ENCODE peak calls at places on chromosomes 4 and X, in four cellular contexts. G is sigmoid colon, T is transverse colon, S is heart right ventricle. U is an unnamed sample. For H3K4me1, the result is how much of the 10 kb centered on the place peaks cover.

GRCh38 chrX:40154853-40155616 is 57.3 kb upstream of the BCOR start:
- DNase-seq in T (peak), S (peak), G (peak), U (peak)

GRCh38 chr4:181488926-181489325 is 754.3 kb upstream of the TENM3 start:
- DNase-seq in T (no peak), G (no peak), S (no peak), U (no peak)

GRCh38 chr4:149499726-149500125 is 315.9 kb downstream of the IQCM start:
- DNase-seq in G (no peak), S (no peak), T (no peak), U (no peak)

GRCh38 chr4:15365641-15366040 is 62.2 kb upstream of the C1QTNF7 start:
- DNase-seq in T (no peak), S (no peak), G (no peak), U (no peak)

GRCh38 chr4:136136566-136136965 is 1395.7 kb downstream of the PCDH18 start:
- DNase-seq in T (no peak), G (no peak), S (no peak), U (no peak)

GRCh38 chr4:78902313-78902712 is 36.9 kb downstream of the PAQR3 start:
- DNase-seq in S (no peak), T (no peak), G (no peak), U (no peak)

GRCh38 chr4:108535757-108536156 is 84.6 kb upstream of the RPL34 start:
- DNase-seq in T (no peak), S (no peak), G (no peak), U (no peak)

GRCh38 chr4:8105303-8106100 is 53.1 kb downstream of the ABLIM2 start:
- DNase-seq in S (no peak), T (no peak), G (no peak), U (no peak)

GRCh38 chr4:43607400-43607799 is 714.9 kb downstream of the GRXCR1 start:
- DNase-seq in G (no peak), T (no peak), S (no peak), U (no peak)

GRCh38 chr4:43496188-43496587 is 603.7 kb downstream of the GRXCR1 start:
- DNase-seq in G (no peak), T (no peak), S (no peak), U (no peak)

GRCh38 chr4:41567186-41567585 is 29.2 kb downstream of the LIMCH1 start:
- DNase-seq in G (no peak), S (no peak), T (no peak), U (no peak)

GRCh38 chr4:139833131-139833930 is 167.7 kb downstream of the MGST2 start:
- DNase-seq in S (no peak), T (no peak), G (no peak), U (no peak)

GRCh38 chrX:124540474-124540873 is 194.1 kb downstream of the SH2D1A start:
- DNase-seq in T (no peak), G (no peak), S (no peak), U (no peak)

GRCh38 chr4:154954117-154954516 is 173.0 kb downstream of the RBM46 start:
- DNase-seq in T (no peak), G (no peak), S (no peak), U (no peak)

GRCh38 chr4:86934147-86934771 is 552 bp upstream of the AFF1 start:
- DNase-seq in T (peak), G (no peak), S (no peak), U (no peak)

GRCh38 chr4:150874386-150875226 is 140.5 kb downstream of the LRBA start:
- DNase-seq in S (peak), G (no peak), T (no peak), U (no peak)

GRCh38 chr4:78951862-78952472 is 12.7 kb upstream of the PAQR3 start:
- DNase-seq in S (no peak), G (no peak), T (no peak), U (peak)

GRCh38 chr4:107777890-107778289 is 46.8 kb upstream of the SGMS2 start:
- DNase-seq in G (no peak), S (no peak), T (no peak), U (no peak)

GRCh38 chr4:76615999-76616398 is 181.0 kb downstream of the SHROOM3 start:
- DNase-seq in T (no peak), G (no peak), S (no peak), U (no peak)

GRCh38 chr4:40194602-40195161 is 2.1 kb upstream of the RHOH start:
- DNase-seq in G (no peak), S (no peak), T (peak), U (no peak)

GRCh38 chr4:185792384-185793146 is 19.4 kb downstream of the SORBS2 start:
- DNase-seq in G (no peak), S (no peak), T (no peak), U (no peak)

GRCh38 chr4:141686146-141686775 is 49.9 kb downstream of the IL15 start:
- DNase-seq in T (no peak), G (no peak), S (no peak), U (no peak)

GRCh38 chr4:90842960-90843359 is 715.8 kb downstream of the CCSER1 start:
- DNase-seq in T (no peak), S (no peak), G (no peak), U (no peak)

GRCh38 chr4:133624744-133625143 is 475.6 kb downstream of the PCDH10 start:
- DNase-seq in S (no peak), T (no peak), G (no peak), U (no peak)

GRCh38 chr4:163332526-163333405 is at the start of gene NPY1R:
- DNase-seq in S (peak), T (peak), G (peak), U (peak)

GRCh38 chr4:105623099-105623498 is 70.7 kb downstream of the ARHGEF38 start:
- DNase-seq in G (no peak), S (no peak), T (no peak), U (no peak)

GRCh38 chr4:87049508-87049907 is 114.7 kb downstream of the AFF1 start:
- DNase-seq in G (no peak), T (no peak), S (no peak), U (no peak)

GRCh38 chrX:111854778-111855490 is 21.0 kb upstream of the TRPC5OS start:
- DNase-seq in T (no peak), G (no peak), S (no peak), U (peak)

GRCh38 chr4:57370691-57371090 is 260.5 kb upstream of the IGFBP7 start:
- DNase-seq in T (no peak), G (no peak), S (no peak), U (no peak)

GRCh38 chr4:187124311-187124710 is 400.7 kb upstream of the FAT1 start:
- DNase-seq in S (no peak), G (no peak), T (no peak), U (no peak)

GRCh38 chr4:154560824-154561231 is 2.0 kb upstream of the FGB start:
- DNase-seq in T (no peak), G (no peak), S (no peak), U (no peak)

GRCh38 chr4:56530269-56531148 is 24.9 kb downstream of the ARL9 start:
- DNase-seq in G (peak), T (peak), S (peak), U (peak)

DNA sequence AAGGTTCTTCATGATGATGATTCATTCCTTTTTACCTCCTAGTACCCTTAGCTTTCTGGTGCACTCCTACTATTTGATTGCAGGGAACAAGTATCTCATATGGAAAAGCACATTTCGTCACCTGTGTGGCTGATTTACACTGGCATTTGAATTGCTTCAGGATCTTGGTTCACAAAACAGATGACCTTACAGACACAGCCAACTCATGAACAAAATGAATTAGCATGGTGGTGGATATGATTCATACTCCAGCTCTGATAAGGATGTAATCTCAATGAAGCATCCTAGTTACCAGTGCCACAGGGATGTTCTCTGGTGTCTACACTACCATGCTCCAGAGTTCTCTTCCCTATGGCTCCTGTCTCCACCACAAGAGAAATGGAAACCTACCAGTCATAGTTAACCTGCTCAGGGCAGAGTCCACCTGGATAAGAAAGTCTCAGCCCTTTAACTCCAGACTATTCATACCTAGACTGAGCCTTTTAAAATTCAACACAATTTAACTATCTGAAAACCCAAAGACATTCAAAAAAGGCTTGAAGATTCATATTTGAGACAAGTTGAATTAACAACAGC is 40.7 kb downstream of the TEC start:
- DNase-seq in S (no peak), T (no peak), G (no peak), U (no peak)
- H3K4me1 ChIP-seq in S (under half), T (under half), G (under half), U (under half)

GRCh38 chr4:98506462-98507132 is 151.8 kb downstream of the TSPAN5 start:
- DNase-seq in S (no peak), G (no peak), T (no peak), U (peak)
- TF ChIP-seq CTCF in S (peak), G (no peak), T (no peak), U (peak)

GRCh38 chr4:14176613-14177012 is 549.1 kb upstream of the BOD1L1 start:
- DNase-seq in S (no peak), T (no peak), G (no peak), U (no peak)

GRCh38 chr4:14180983-14181601 is 553.6 kb upstream of the BOD1L1 start:
- DNase-seq in S (no peak), G (no peak), T (no peak), U (peak)

GRCh38 chr4:14178421-14178820 is 550.9 kb upstream of the BOD1L1 start:
- DNase-seq in S (no peak), G (no peak), T (no peak), U (no peak)

GRCh38 chr4:14180166-14180565 is 552.6 kb upstream of the BOD1L1 start:
- DNase-seq in G (no peak), T (no peak), S (no peak), U (no peak)

GRCh38 chr4:14177987-14178386 is 550.5 kb upstream of the BOD1L1 start:
- DNase-seq in T (peak), G (no peak), S (no peak), U (no peak)
- H3K4me1 ChIP-seq in T (under half), G (under half), S (under half), U (under half)

GRCh38 chr4:2008921-2009650 is at the start of gene NELFA:
- DNase-seq in S (peak), T (peak), G (peak), U (peak)
- TF ChIP-seq CTCF in S (peak), T (peak), G (peak), U (peak)

GRCh38 chr4:24801136-24801855 is 5.9 kb downstream of the SOD3 start:
- DNase-seq in G (no peak), S (no peak), T (no peak), U (no peak)

GRCh38 chr4:24799196-24799543 is 3.8 kb downstream of the SOD3 start:
- DNase-seq in G (no peak), T (no peak), S (no peak), U (no peak)

GRCh38 chr4:24798036-24798610 is 2.8 kb downstream of the SOD3 start:
- DNase-seq in S (no peak), G (no peak), T (no peak), U (no peak)

GRCh38 chr4:24800273-24800880 is 5.0 kb downstream of the SOD3 start:
- DNase-seq in T (no peak), G (no peak), S (peak), U (no peak)

GRCh38 chr4:24799544-24800272 is 4.3 kb downstream of the SOD3 start:
- DNase-seq in G (no peak), T (no peak), S (peak), U (no peak)
- H3K4me1 ChIP-seq in G (under half), T (under half), S (under half), U (under half)

GRCh38 chrX:3815896-3816664 is 102.6 kb upstream of the PRKX start:
- DNase-seq in T (peak), G (peak), S (peak), U (peak)
- TF ChIP-seq CTCF in T (peak), G (no peak), S (no peak), U (no peak)

GRCh38 chr4:184649026-184649970 is at the start of the genes CASP3 and PRIMPOL:
- DNase-seq in T (peak), S (peak), G (peak), U (peak)

GRCh38 chr4:184647391-184648101 is 1.7 kb downstream of the CASP3 start:
- DNase-seq in T (no peak), S (no peak), G (no peak), U (no peak)

GRCh38 chr4:184649971-184650855 is 675 bp downstream of the PRIMPOL start:
- DNase-seq in T (peak), S (no peak), G (peak), U (no peak)

GRCh38 chr4:184645904-184646610 is 3.2 kb downstream of the CASP3 start:
- DNase-seq in T (peak), S (no peak), G (no peak), U (no peak)

DNA sequence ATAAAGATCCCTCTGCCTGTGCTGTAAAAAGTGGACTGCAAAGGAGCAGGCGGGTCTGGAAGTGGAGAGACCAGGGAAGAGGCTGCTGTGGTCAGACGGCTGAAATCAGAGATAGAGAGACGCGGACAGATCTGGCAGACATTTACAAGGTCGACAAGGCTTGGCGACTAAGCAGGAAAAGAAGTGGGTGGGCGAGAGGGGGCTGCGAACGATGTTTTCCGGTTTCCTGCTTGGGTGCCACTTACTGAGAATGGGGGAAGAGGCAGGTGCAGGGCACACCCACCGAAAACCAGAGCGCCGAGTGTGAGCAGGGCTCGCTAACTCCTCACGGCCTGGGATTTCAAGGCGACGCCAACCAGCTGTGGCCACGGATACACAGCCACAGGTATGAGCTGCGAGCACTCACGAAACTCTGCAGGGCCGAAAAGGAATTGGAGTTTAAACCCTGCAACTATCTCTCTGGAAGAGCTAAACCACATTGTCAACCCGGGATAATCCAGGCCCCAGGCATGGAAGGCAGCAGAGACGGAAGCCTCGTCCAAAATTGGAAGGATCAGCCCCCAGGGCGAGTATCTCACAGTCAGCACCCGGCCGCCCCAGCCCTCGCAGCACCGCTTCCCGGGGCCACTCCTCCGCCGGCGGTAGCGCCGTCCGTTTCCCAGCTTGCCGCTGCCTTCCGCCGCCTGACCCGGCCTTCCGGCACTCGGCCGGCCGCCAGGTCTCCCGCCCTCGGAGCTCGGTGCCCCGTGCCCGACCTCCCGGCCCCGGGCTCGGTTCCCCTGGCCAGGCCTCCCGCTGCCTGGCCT is 824 bp downstream of the CASP3 start:
- DNase-seq in S (peak), G (peak), T (peak), U (peak)
- H3K4me1 ChIP-seq in S (half or more), G (under half), T (under half), U (under half)

DNA sequence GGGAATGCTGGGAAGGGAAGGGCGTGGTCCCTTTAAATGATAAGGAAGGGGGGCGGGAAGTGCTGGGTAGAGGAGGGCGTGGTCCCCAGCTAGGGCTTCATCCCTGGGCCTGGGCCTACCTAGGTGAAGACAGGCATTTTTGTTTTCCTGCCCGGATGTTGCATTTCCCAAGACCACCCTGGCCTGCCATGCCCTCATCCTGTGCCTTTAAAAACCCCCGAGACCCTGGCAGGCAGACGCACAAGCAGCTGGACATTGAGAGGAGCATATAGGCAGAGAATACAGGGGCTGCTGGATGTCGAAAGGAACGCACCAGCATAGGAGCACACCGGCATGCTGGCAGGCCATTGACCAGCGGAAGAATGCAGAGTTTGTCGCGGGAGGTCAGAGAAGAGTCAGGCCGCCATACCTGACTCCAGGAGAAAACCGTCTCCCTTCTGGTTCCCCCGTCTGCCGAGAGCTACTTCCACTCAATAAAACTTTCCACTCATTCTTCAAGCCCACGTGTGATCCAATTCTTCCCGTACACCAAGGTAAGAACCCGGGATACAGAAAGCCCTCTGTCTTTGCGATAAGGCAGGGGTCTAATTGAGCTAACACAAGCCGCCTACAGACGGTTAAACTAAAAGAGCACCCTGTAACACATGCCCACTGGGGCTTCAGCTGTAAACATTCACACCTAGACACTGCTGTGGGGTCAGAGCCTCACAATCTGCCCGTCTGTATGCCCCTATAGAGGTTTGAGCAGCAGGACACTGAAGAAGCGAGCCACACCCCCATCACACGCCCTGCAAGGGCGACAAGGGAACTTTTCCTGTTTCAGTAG is 2.9 kb upstream of the AGA start:
- DNase-seq in S (no peak), G (no peak), T (no peak), U (no peak)
- TF ChIP-seq CTCF in S (no peak), G (no peak), T (no peak), U (no peak)